ENCODE peak calls at places on chromosomes 2 and 18, in ten cellular contexts. K is PC-3, S is tibial artery, G is stomach, Z is neural progenitor cell, H is heart right ventricle, U is left lung, R is mammary epithelial cell, B is cardiac muscle cell, C is ovary. F is an unnamed sample.

GRCh38 chr2:197890160-197890559 is 85.8 kb downstream of the PLCL1 start:
- DNase-seq in K (no peak), S (no peak), G (no peak), Z (no peak), H (no peak), U (no peak), R (no peak), B (peak; percentile 39), C (no peak), F (no peak)

GRCh38 chr2:143949121-143949848 is 570.6 kb downstream of the ZEB2 start:
- DNase-seq in K (no peak), S (no peak), G (no peak), Z (no peak), H (no peak), U (no peak), R (no peak), B (no peak), C (no peak), F (no peak)

GRCh38 chr2:195709901-195710300 is 52.9 kb downstream of the SLC39A10 start:
- DNase-seq in K (no peak), S (no peak), G (no peak), Z (no peak), H (no peak), U (no peak), R (no peak), B (no peak), C (no peak), F (no peak)

GRCh38 chr18:23283933-23284430 is 148.7 kb downstream of the CABLES1 start:
- DNase-seq in K (peak; percentile 92), S (no peak), G (no peak), Z (no peak), H (no peak), U (no peak), R (peak; percentile 93), B (no peak), C (no peak), F (no peak)

GRCh38 chr2:159077869-159078268 is 109.4 kb downstream of the TANC1 start:
- DNase-seq in K (no peak), S (no peak), G (no peak), Z (no peak), H (no peak), U (no peak), R (no peak), B (no peak), C (no peak), F (no peak)

GRCh38 chr2:128169497-128169896 is 78.5 kb downstream of the UGGT1 start:
- DNase-seq in K (no peak), S (no peak), G (no peak), Z (no peak), H (no peak), U (no peak), R (no peak), B (no peak), C (no peak), F (no peak)

GRCh38 chr2:171393487-171393886 is 40.3 kb downstream of the METTL8 start:
- DNase-seq in K (no peak), S (no peak), G (no peak), Z (no peak), H (no peak), U (no peak), R (no peak), B (no peak), C (no peak), F (no peak)

GRCh38 chr2:36329746-36330145 is 25.8 kb upstream of the CRIM1 start:
- DNase-seq in K (peak; percentile 58), S (no peak), G (no peak), Z (no peak), H (no peak), U (no peak), R (peak; percentile 60), B (no peak), C (no peak), F (no peak)

GRCh38 chr2:33073018-33073417 is 126.3 kb downstream of the LTBP1 start:
- DNase-seq in K (peak; percentile 66), S (no peak), G (no peak), Z (no peak), H (no peak), U (no peak), R (peak; percentile 21), B (no peak), C (no peak), F (no peak)

GRCh38 chr2:64414736-64415435 is 39.1 kb upstream of the LGALSL start:
- DNase-seq in K (peak; percentile 24), S (no peak), G (no peak), Z (no peak), H (no peak), U (no peak), R (no peak), B (no peak), C (no peak), F (no peak)

GRCh38 chr2:12507295-12507694 is 209.4 kb upstream of the TRIB2 start:
- DNase-seq in K (peak; percentile 97), S (no peak), G (no peak), Z (no peak), H (no peak), U (no peak), R (peak; percentile 99), B (no peak), C (peak; percentile 61), F (no peak)

GRCh38 chr18:7784171-7784570 is 217.1 kb downstream of the PTPRM start:
- DNase-seq in K (no peak), S (no peak), G (no peak), Z (peak; percentile 9), H (no peak), U (no peak), R (no peak), B (no peak), C (no peak), F (no peak)

GRCh38 chr2:128491845-128492244 is 173.2 kb upstream of the HS6ST1 start:
- DNase-seq in K (no peak), S (no peak), G (peak; percentile 1), Z (no peak), H (no peak), U (no peak), R (no peak), B (no peak), C (no peak), F (no peak)

GRCh38 chr2:98828793-98829371 is 98.0 kb upstream of the MGAT4A start:
- DNase-seq in K (peak; percentile 88), S (no peak), G (no peak), Z (no peak), H (no peak), U (no peak), R (peak; percentile 32), B (no peak), C (no peak), F (no peak)

GRCh38 chr2:74510272-74510671 is 2.8 kb upstream of the PCGF1 start:
- DNase-seq in K (no peak), S (no peak), G (no peak), Z (no peak), H (no peak), U (no peak), R (no peak), B (no peak), C (no peak), F (no peak)
- H3K4me1 ChIP-seq in K (peaks cover 20% of the 10 kb centered on the region), S (peaks cover 28% of the 10 kb centered on the region), G (peaks cover 48% of the 10 kb centered on the region), Z (peaks cover 27% of the 10 kb centered on the region), H (peaks cover 23% of the 10 kb centered on the region), U (peaks cover 42% of the 10 kb centered on the region), R (peaks cover 38% of the 10 kb centered on the region), B (no peaks in the 10 kb centered on the region), C (peaks cover 5% of the 10 kb centered on the region), F (peaks cover 45% of the 10 kb centered on the region)

GRCh38 chr2:113230531-113230930 is 48.2 kb downstream of the PAX8 start:
- DNase-seq in K (no peak), S (no peak), G (no peak), Z (no peak), H (no peak), U (no peak), R (no peak), B (no peak), C (no peak), F (no peak)
- H3K4me3 ChIP-seq in K (no peak overlapping the region), S (no peak overlapping the region), G (no peak overlapping the region), Z (no peak overlapping the region), H (no peak overlapping the region), U (no peak overlapping the region), R (no peak overlapping the region), B (no peak overlapping the region), C (no peak overlapping the region), F (no peak overlapping the region)

GRCh38 chr2:208406474-208407451 is at the start of gene PTH2R:
- DNase-seq in K (no peak), S (no peak), G (no peak), Z (peak; percentile 67), H (no peak), U (peak; percentile 81), R (no peak), B (peak; percentile 66), C (no peak), F (no peak)

GRCh38 chr2:208407667-208408066 is 1.1 kb downstream of the PTH2R start:
- DNase-seq in K (peak; percentile 55), S (no peak), G (no peak), Z (peak; percentile 43), H (no peak), U (no peak), R (no peak), B (peak; percentile 20), C (no peak), F (no peak)
- TF ChIP-seq CTCF in K (peak; percentile 70), S (no peak), G (no peak), Z (peak; percentile 70), H (no peak), U (no peak), R (peak; percentile 11), B (peak; percentile 23), C (peak; percentile 16), F (peak; percentile 11)

GRCh38 chr2:200376422-200377142 is 70.1 kb downstream of the SPATS2L start:
- DNase-seq in K (peak; percentile 42), S (no peak), G (no peak), Z (no peak), H (peak; percentile 12), U (no peak), R (no peak), B (no peak), C (no peak), F (no peak)

GRCh38 chr2:200373196-200373595 is 66.7 kb downstream of the SPATS2L start:
- DNase-seq in K (peak; percentile 34), S (no peak), G (no peak), Z (no peak), H (no peak), U (no peak), R (no peak), B (no peak), C (no peak), F (no peak)

GRCh38 chr2:200377143-200377773 is 70.8 kb downstream of the SPATS2L start:
- DNase-seq in K (no peak), S (no peak), G (no peak), Z (no peak), H (no peak), U (no peak), R (no peak), B (no peak), C (no peak), F (no peak)

GRCh38 chr2:200377774-200378336 is 71.4 kb downstream of the SPATS2L start:
- DNase-seq in K (peak; percentile 21), S (no peak), G (peak; percentile 57), Z (no peak), H (no peak), U (no peak), R (peak; percentile 21), B (no peak), C (no peak), F (no peak)

GRCh38 chr2:200373973-200374416 is 67.5 kb downstream of the SPATS2L start:
- DNase-seq in K (peak; percentile 66), S (no peak), G (no peak), Z (no peak), H (no peak), U (no peak), R (no peak), B (no peak), C (no peak), F (no peak)
- H3K4me1 ChIP-seq in K (peaks cover 54% of the 10 kb centered on the region), S (peaks cover 11% of the 10 kb centered on the region), G (peaks cover 30% of the 10 kb centered on the region), Z (peaks cover 11% of the 10 kb centered on the region), H (peaks cover 26% of the 10 kb centered on the region), U (peaks cover 53% of the 10 kb centered on the region), R (peaks cover 20% of the 10 kb centered on the region), B (peaks cover 8% of the 10 kb centered on the region), C (peaks cover 11% of the 10 kb centered on the region), F (peaks cover 62% of the 10 kb centered on the region)